ENCODE peak calls at places on chromosomes 12 and 14, in nine cellular contexts. J is cardiac fibroblast, K is pancreas, D is neural progenitor cell, V is brain microvascular endothelial cell, O is GM23248, I is cardiac muscle cell, P is AG09309, X is PC-3. M is an unnamed sample.

GRCh38 chr12:130014485-130014807 is 110.6 kb upstream of the TMEM132D start:
- DNase-seq in K (no peak), I (peak), P (no peak), O (peak), X (no peak), J (no peak), V (no peak), D (peak), M (no peak)

GRCh38 chr14:93951798-93952540 is 24.4 kb downstream of the ASB2 start:
- DNase-seq in O (peak), D (no peak), P (no peak), J (no peak), I (no peak), V (no peak), X (no peak), K (no peak), M (no peak)

GRCh38 chr14:93186961-93187360 is 1.8 kb downstream of the LYSET start:
- DNase-seq in I (no peak), O (no peak), D (no peak), P (no peak), J (no peak), K (no peak), V (no peak), X (no peak), M (no peak)

GRCh38 chr12:76713986-76714385 is 49.9 kb upstream of the ZDHHC17 start:
- DNase-seq in I (no peak), P (no peak), K (no peak), D (no peak), V (no peak), X (no peak), J (no peak), O (no peak), M (no peak)

GRCh38 chr12:51028126-51028810 is 2.1 kb upstream of the SLC11A2 start:
- DNase-seq in I (peak), V (peak), O (peak), J (peak), X (peak), K (no peak), D (peak), P (no peak), M (no peak)

GRCh38 chr12:83008703-83009102 is 322.0 kb downstream of the TMTC2 start:
- DNase-seq in D (no peak), P (no peak), X (no peak), I (no peak), V (no peak), K (no peak), O (no peak), J (no peak), M (no peak)

GRCh38 chr14:69675877-69676416 is 64.6 kb downstream of the SUSD6 start:
- DNase-seq in X (no peak), P (no peak), V (no peak), K (no peak), D (no peak), I (no peak), J (no peak), O (no peak), M (no peak)

GRCh38 chr12:113512568-113512967 is 40.9 kb upstream of the LHX5 start:
- DNase-seq in X (no peak), K (no peak), I (no peak), D (peak), J (no peak), V (no peak), O (no peak), P (no peak), M (no peak)

GRCh38 chr12:74119811-74120362 is 417.7 kb upstream of the ATXN7L3B start:
- DNase-seq in J (no peak), O (peak), V (no peak), I (no peak), X (peak), D (no peak), P (no peak), K (no peak), M (no peak)

GRCh38 chr12:104692335-104693218 is 235.8 kb downstream of the CHST11 start:
- DNase-seq in O (no peak), D (no peak), V (no peak), J (no peak), P (no peak), I (no peak), X (no peak), K (no peak), M (no peak)

GRCh38 chr14:28596336-28596735 is 170.3 kb upstream of the FOXG1 start:
- DNase-seq in P (no peak), I (no peak), D (no peak), V (peak), X (peak), J (peak), K (no peak), O (no peak), M (no peak)

GRCh38 chr14:64388533-64389243 is 535 bp downstream of the MTHFD1 start:
- DNase-seq in D (peak), P (no peak), X (peak), V (peak), O (peak), I (peak), K (peak), J (peak), M (peak)

GRCh38 chr14:88841741-88842140 is 17.3 kb downstream of the TTC8 start:
- DNase-seq in P (no peak), K (no peak), I (no peak), O (peak), X (no peak), J (no peak), V (no peak), D (no peak), M (no peak)

GRCh38 chr12:124006582-124007170 is 33.7 kb downstream of the ZNF664 start:
- DNase-seq in O (no peak), P (no peak), D (no peak), K (no peak), J (no peak), V (no peak), X (no peak), I (no peak), M (no peak)

GRCh38 chr14:31837056-31837455 is 240.0 kb upstream of the ARHGAP5 start:
- DNase-seq in P (no peak), V (no peak), I (no peak), K (no peak), O (no peak), J (no peak), X (no peak), D (no peak), M (no peak)

GRCh38 chr12:109291531-109292341 is 17.3 kb downstream of the FOXN4 start:
- DNase-seq in O (peak), D (peak), J (peak), K (peak), X (no peak), I (peak), P (no peak), V (no peak), M (peak)

GRCh38 chr14:90087433-90087832 is 25.6 kb downstream of the KCNK13 start:
- DNase-seq in O (peak), J (peak), I (no peak), V (peak), K (no peak), D (no peak), X (peak), P (peak), M (peak)

GRCh38 chr12:124928912-124929530 is 14.6 kb upstream of the UBC start:
- DNase-seq in O (no peak), X (peak), J (no peak), I (no peak), P (no peak), V (no peak), D (no peak), K (no peak), M (no peak)

GRCh38 chr12:24036438-24037204 is 87.2 kb upstream of the SOX5 start:
- DNase-seq in O (no peak), K (no peak), D (no peak), V (no peak), P (no peak), X (no peak), I (peak), J (no peak), M (no peak)

GRCh38 chr12:110543252-110543959 is 39.7 kb downstream of the PPTC7 start:
- DNase-seq in V (peak), I (no peak), P (no peak), X (peak), K (peak), J (peak), D (no peak), O (no peak), M (peak)

GRCh38 chr12:80213246-80213645 is 113.9 kb downstream of the OTOGL start:
- DNase-seq in V (no peak), K (no peak), O (no peak), X (no peak), D (no peak), I (no peak), P (no peak), J (no peak), M (no peak)

GRCh38 chr14:87971010-87971409 is 22.0 kb downstream of the GALC start:
- DNase-seq in J (no peak), K (no peak), P (no peak), X (no peak), D (no peak), I (no peak), O (no peak), V (no peak), M (no peak)

GRCh38 chr14:33376510-33376909 is 437.8 kb downstream of the NPAS3 start:
- DNase-seq in X (no peak), J (no peak), K (no peak), P (no peak), V (peak), O (no peak), D (no peak), I (no peak), M (no peak)

GRCh38 chr12:56126732-56127239 is 1.3 kb upstream of the ESYT1 start:
- DNase-seq in O (no peak), X (no peak), J (no peak), V (no peak), I (no peak), K (no peak), D (no peak), P (no peak), M (no peak)
- H3K4me3 ChIP-seq in O (peak), X (peak), J (no peak), V (no peak), I (no peak), K (no peak), D (peak), P (no peak), M (peak)

GRCh38 chr12:58268080-58268479 is 326.7 kb downstream of the ATP23 start:
- DNase-seq in J (peak), I (no peak), O (peak), D (no peak), P (no peak), V (no peak), X (no peak), K (no peak), M (no peak)

DNA sequence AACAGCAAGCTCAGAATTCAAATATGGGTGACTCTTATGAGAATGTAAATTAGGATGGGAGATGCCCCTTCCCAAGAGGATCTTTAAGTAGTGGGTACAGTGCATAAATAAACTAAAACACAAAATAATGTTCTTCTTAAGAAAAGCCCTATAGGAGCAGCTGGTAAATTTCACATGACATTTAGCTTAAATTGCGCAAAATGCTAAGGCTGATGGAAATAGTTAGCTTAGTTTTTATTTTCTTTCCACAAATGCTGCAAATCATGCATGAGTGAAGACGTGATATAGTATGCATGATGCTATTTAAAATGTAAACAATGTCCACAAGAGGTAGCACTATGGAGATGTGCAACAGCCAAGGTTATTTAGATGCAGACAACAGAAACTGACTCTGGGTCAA is 328.1 kb downstream of the ATP23 start:
- DNase-seq in J (no peak), I (no peak), O (no peak), X (no peak), V (no peak), K (no peak), D (no peak), P (no peak), M (no peak)
- H3K4me3 ChIP-seq in J (no peak), I (no peak), O (no peak), X (no peak), V (no peak), K (no peak), D (no peak), P (no peak), M (no peak)

DNA sequence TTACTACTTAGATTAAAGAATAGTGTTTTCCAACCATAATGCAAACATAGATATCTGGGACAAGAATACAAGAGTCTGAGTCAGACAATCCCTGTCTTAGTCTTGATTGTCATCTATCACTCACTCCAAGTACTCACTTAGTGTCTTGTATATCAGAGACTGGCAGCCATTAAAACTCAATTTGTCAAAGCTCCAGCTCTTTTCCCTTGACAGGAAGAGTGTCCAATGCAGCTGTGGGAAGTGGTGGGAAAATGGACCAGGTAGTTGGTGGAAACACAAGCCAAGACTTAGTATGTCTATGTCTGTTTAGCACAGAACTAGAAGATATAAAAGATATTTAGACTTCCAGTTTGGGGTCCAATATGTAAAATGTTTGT is 271.6 kb upstream of the CLEC14A start:
- DNase-seq in J (no peak), X (no peak), O (no peak), K (no peak), P (no peak), I (no peak), V (no peak), D (no peak), M (no peak)
- H3K4me3 ChIP-seq in J (no peak), X (no peak), O (no peak), K (no peak), P (no peak), I (no peak), V (no peak), D (no peak), M (no peak)

GRCh38 chr14:53956427-53957201 is at the start of gene BMP4:
- DNase-seq in V (peak), D (peak), X (no peak), K (peak), J (peak), O (peak), I (peak), P (no peak), M (peak)

GRCh38 chr14:53955671-53956426 is 776 bp downstream of the BMP4 start:
- DNase-seq in I (peak), P (no peak), V (no peak), O (peak), K (peak), D (peak), X (no peak), J (peak), M (peak)

GRCh38 chr14:53954551-53955233 is 1.9 kb downstream of the BMP4 start:
- DNase-seq in D (peak), I (peak), O (peak), J (peak), V (peak), X (peak), P (no peak), K (peak), M (peak)

GRCh38 chr14:53953828-53954550 is 2.6 kb downstream of the BMP4 start:
- DNase-seq in I (peak), O (peak), X (peak), P (no peak), V (peak), K (peak), D (peak), J (peak), M (peak)

DNA sequence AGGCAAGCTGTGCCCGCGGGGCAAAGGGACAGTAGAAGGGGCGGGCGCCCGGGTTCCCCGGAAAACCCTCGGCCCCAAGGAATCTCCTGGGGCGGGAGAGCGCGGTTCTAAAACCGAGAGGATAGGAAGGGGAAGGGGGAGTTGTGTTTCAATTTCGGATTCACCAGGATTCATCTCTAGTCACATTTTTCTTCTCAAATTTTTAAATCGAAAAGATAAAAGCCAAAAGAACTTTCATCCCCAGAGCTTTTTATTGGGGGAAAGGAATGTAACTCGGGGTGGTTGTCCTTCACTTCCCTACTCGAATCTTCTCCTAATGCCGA is 1.4 kb downstream of the BMP4 start:
- DNase-seq in K (no peak), I (no peak), J (no peak), D (no peak), O (no peak), X (no peak), P (no peak), V (no peak), M (no peak)
- H3K4me3 ChIP-seq in K (peak), I (peak), J (peak), D (peak), O (peak), X (peak), P (peak), V (peak), M (peak)

GRCh38 chr12:6777386-6777785 is 5.1 kb downstream of the LAG3 start:
- DNase-seq in D (no peak), V (no peak), K (no peak), I (no peak), J (no peak), P (no peak), X (no peak), O (no peak), M (no peak)

GRCh38 chr12:6780573-6780972 is 8.3 kb downstream of the LAG3 start:
- DNase-seq in J (no peak), D (no peak), X (no peak), V (no peak), K (no peak), O (no peak), I (no peak), P (no peak), M (no peak)

GRCh38 chr12:6778571-6779550 is 6.5 kb downstream of the LAG3 start:
- DNase-seq in O (peak), I (peak), K (peak), X (peak), J (peak), V (peak), P (peak), D (peak), M (peak)

GRCh38 chr12:6779667-6780459 is 7.5 kb downstream of the LAG3 start:
- DNase-seq in J (no peak), I (no peak), X (no peak), P (no peak), V (no peak), D (no peak), K (no peak), O (no peak), M (no peak)

GRCh38 chr12:6778212-6778570 is 5.9 kb downstream of the LAG3 start:
- DNase-seq in K (no peak), J (peak), D (peak), X (no peak), V (no peak), O (peak), P (no peak), I (no peak), M (peak)
- H3K4me3 ChIP-seq in K (no peak), J (peak), D (peak), X (peak), V (peak), O (peak), P (peak), I (peak), M (peak)

GRCh38 chr12:122989874-122990400 is 9.5 kb downstream of the ARL6IP4 start:
- DNase-seq in I (no peak), J (no peak), P (no peak), D (no peak), V (no peak), K (no peak), O (no peak), X (no peak), M (no peak)
- H3K4me3 ChIP-seq in I (no peak), J (no peak), P (no peak), D (no peak), V (no peak), K (no peak), O (no peak), X (no peak), M (no peak)

DNA sequence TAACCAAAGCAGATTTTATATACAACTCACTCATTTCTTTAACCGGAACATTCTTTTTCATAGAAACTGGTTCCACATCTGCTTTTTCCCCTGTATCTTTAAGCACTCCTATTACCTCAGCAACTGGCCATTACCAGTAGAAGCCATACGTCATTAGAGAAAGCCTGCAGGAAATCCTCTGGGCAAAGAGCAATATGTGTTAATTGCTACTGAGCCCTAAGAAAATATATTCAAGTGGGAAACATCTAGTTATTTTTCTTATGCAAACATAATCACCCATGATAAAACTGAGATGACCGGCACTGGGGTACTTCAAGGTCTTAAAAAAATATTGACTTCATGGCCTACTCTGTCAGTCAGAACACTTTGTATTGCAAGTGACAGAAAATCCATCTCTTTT is 28.2 kb upstream of the CPSF6 start:
- DNase-seq in D (no peak), I (no peak), V (no peak), O (no peak), X (no peak), J (no peak), P (no peak), K (no peak), M (no peak)
- H3K4me3 ChIP-seq in D (no peak), I (no peak), V (no peak), O (no peak), X (no peak), J (no peak), P (no peak), K (no peak), M (no peak)

DNA sequence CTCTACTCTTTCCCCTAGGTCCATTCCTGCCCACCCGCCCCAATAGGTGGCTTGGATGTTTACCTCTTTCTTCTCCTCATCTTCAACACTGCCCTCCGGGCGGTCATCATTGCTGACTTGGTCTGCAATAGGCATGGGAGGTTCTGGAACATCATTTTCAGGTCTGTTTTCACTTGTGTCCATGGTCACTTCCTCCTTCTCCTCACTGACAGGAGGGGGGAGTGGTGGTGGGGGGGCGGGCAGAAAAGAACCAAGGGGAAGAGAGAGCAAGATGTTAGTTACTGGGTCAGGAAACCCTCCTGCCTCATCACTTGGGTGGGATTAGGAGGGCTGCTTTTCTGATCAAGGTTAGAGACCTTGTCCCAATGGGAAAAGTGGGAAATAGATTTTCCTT is 12.1 kb upstream of the CDH24 start:
- DNase-seq in X (no peak), V (no peak), K (no peak), J (no peak), P (no peak), I (no peak), O (no peak), D (no peak), M (no peak)
- H3K4me3 ChIP-seq in X (no peak), V (no peak), K (no peak), J (no peak), P (no peak), I (no peak), O (no peak), D (peak), M (no peak)

DNA sequence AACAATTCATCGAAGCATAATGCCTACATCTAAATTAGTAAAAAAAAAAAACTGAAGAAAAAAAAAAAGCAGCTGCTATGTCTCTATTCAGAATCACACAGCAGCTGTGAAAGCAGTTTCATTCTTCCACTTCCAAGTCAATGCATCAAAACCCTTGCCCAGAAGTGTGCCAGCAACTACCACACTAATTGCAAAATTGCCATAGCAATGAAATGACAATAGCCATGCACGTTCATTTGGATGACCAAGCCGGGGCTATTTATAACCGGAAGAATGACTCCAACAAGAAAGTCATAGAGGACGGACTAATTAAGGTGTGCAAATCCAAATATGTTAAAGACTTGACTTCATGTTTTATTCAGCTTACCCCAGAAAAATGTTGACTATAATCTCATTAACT is 42.5 kb downstream of the SLC2A13 start:
- DNase-seq in I (peak), D (no peak), X (no peak), O (peak), K (no peak), P (no peak), V (no peak), J (peak), M (no peak)
- H3K4me3 ChIP-seq in I (no peak), D (no peak), X (no peak), O (no peak), K (no peak), P (no peak), V (no peak), J (no peak), M (peak)